ENCODE peak calls at places on chromosomes 3 and 15, in nine cellular contexts. X is fibroblast of lung, D is pancreas, I is heart right ventricle, V is neural progenitor cell, M is esophagus squamous epithelium, C is uterus, F is suprapubic skin, T is A549. O is an unnamed sample.

GRCh38 chr15:36755341-36755740 is 175.9 kb downstream of the CDIN1 start:
- DNase-seq in F (no peak), I (no peak), M (no peak), T (no peak), C (no peak), V (no peak), X (no peak), D (no peak), O (no peak)

GRCh38 chr15:38758001-38758400 is 193.4 kb upstream of the RASGRP1 start:
- DNase-seq in X (peak; percentile 81), F (no peak), C (no peak), M (no peak), V (no peak), T (no peak), D (no peak), I (no peak), O (no peak)

GRCh38 chr3:16485024-16485992 is 28.2 kb downstream of the RFTN1 start:
- DNase-seq in D (no peak), V (no peak), X (no peak), I (no peak), C (no peak), M (no peak), T (no peak), F (no peak), O (no peak)

GRCh38 chr3:4656059-4656458 is 162.9 kb downstream of the ITPR1 start:
- DNase-seq in V (peak; percentile 87), I (peak; percentile 67), F (no peak), C (peak; percentile 74), D (peak; percentile 40), M (no peak), X (peak; percentile 72), T (peak; percentile 62), O (peak; percentile 62)

GRCh38 chr3:105956311-105956710 is 87.5 kb upstream of the CBLB start:
- DNase-seq in D (no peak), I (no peak), X (no peak), F (no peak), M (no peak), V (no peak), C (no peak), T (no peak), O (no peak)

GRCh38 chr15:71276355-71276665 is 161.0 kb downstream of the THSD4 start:
- DNase-seq in M (no peak), F (no peak), C (no peak), T (no peak), V (no peak), X (no peak), D (no peak), I (no peak), O (no peak)

GRCh38 chr15:62059818-62060115 is 480 bp downstream of the VPS13C start:
- DNase-seq in X (peak; percentile 45), T (peak; percentile 58), M (no peak), D (no peak), C (peak; percentile 32), F (no peak), V (no peak), I (peak; percentile 48), O (peak; percentile 69)

GRCh38 chr15:31323627-31324026 is 3.0 kb upstream of the KLF13 start:
- DNase-seq in F (no peak), M (no peak), D (no peak), X (no peak), V (no peak), I (no peak), T (no peak), C (no peak), O (no peak)

GRCh38 chr3:114231616-114232015 is 5.8 kb downstream of the ZNF80 start:
- DNase-seq in M (no peak), X (no peak), I (no peak), T (no peak), V (no peak), F (no peak), D (no peak), C (no peak), O (no peak)

GRCh38 chr3:53196575-53197407 is 35.8 kb downstream of the PRKCD start:
- DNase-seq in D (no peak), I (no peak), F (no peak), T (no peak), X (peak; percentile 62), M (no peak), C (no peak), V (peak; percentile 28), O (peak; percentile 67)

GRCh38 chr15:42353061-42353460 is 6.2 kb upstream of the CAPN3 start:
- DNase-seq in D (no peak), V (no peak), C (no peak), X (no peak), F (no peak), I (no peak), M (no peak), T (no peak), O (no peak)

GRCh38 chr3:32685604-32686185 is 707 bp downstream of the CNOT10 start:
- DNase-seq in F (peak; percentile 79), D (no peak), V (no peak), X (peak; percentile 15), C (no peak), I (no peak), M (no peak), T (peak; percentile 28), O (no peak)

GRCh38 chr3:172559029-172559428 is 35.8 kb upstream of the TNFSF10 start:
- DNase-seq in C (no peak), T (no peak), F (no peak), I (no peak), V (no peak), X (no peak), D (no peak), M (no peak), O (no peak)

GRCh38 chr3:18177271-18177670 is 247.9 kb downstream of the SATB1 start:
- DNase-seq in V (no peak), D (no peak), X (no peak), M (no peak), C (no peak), T (no peak), I (no peak), F (no peak), O (no peak)

GRCh38 chr3:189714991-189715961 is 84.1 kb downstream of the TP63 start:
- DNase-seq in F (no peak), X (peak; percentile 91), D (no peak), I (no peak), V (no peak), M (no peak), T (no peak), C (no peak), O (no peak)

GRCh38 chr3:79551997-79552396 is 215.8 kb downstream of the ROBO1 start:
- DNase-seq in D (no peak), I (no peak), C (no peak), F (no peak), X (no peak), T (no peak), M (no peak), V (no peak), O (no peak)

GRCh38 chr3:46398186-46398955 is 8.5 kb downstream of the CCR5AS start:
- DNase-seq in V (no peak), F (no peak), I (no peak), M (no peak), D (no peak), T (no peak), X (no peak), C (no peak), O (no peak)

GRCh38 chr3:46399557-46399956 is 7.3 kb downstream of the CCR5AS start:
- DNase-seq in C (no peak), M (no peak), F (no peak), D (no peak), X (peak; percentile 34), I (no peak), V (no peak), T (no peak), O (no peak)

GRCh38 chr3:46401579-46401978 is 5.3 kb downstream of the CCR5AS start:
- DNase-seq in T (no peak), X (no peak), F (no peak), C (no peak), D (no peak), I (no peak), M (no peak), V (no peak), O (no peak)

GRCh38 chr3:46400000-46400734 is 6.7 kb downstream of the CCR5AS start:
- DNase-seq in I (no peak), X (peak; percentile 80), D (no peak), V (no peak), M (no peak), C (no peak), T (no peak), F (no peak), O (no peak)

DNA sequence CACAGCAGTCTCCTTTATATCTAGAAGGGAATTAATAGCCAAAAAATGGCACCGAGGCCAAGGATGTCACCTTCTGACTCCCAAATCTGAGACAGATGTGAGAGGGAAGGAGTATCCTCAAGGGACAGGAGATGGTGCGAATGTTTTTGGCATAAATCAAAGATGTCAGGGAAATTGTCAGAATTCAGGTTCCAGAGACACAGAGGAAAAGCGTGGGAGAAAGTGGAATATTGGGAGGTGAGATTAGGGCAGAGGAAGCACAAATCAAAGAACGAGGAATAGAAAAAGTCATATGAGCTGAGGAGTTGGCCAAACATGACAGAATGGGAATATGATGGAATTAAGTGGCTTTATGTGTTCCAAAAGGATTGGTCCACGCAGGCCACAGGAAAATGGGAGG is 6.0 kb downstream of the CCR5AS start:
- DNase-seq in V (no peak), X (no peak), C (no peak), I (no peak), T (no peak), F (no peak), D (no peak), M (no peak), O (no peak)
- TF ChIP-seq CTCF in V (no peak), X (no peak), C (no peak), I (no peak), T (no peak), F (no peak), D (no peak), M (no peak), O (no peak)

GRCh38 chr3:13047296-13048165 is 25.7 kb downstream of the IQSEC1 start:
- DNase-seq in T (no peak), X (no peak), M (no peak), V (no peak), F (no peak), C (no peak), D (no peak), I (no peak), O (peak; percentile 42)
- H3K4me1 ChIP-seq in T (no peaks in the 10 kb centered on the region), X (no peaks in the 10 kb centered on the region), M (no peaks in the 10 kb centered on the region), V (peaks cover 46% of the 10 kb centered on the region), F (peaks cover 13% of the 10 kb centered on the region), C (no peaks in the 10 kb centered on the region), D (no peaks in the 10 kb centered on the region), I (peaks cover 3% of the 10 kb centered on the region), O (no peaks in the 10 kb centered on the region)

GRCh38 chr3:116059421-116060096 is 385.7 kb downstream of the LSAMP start:
- DNase-seq in M (no peak), I (no peak), V (peak; percentile 29), C (no peak), F (no peak), T (peak; percentile 41), X (peak; percentile 97), D (no peak), O (no peak)
- TF ChIP-seq CTCF in M (no peak), I (no peak), V (no peak), C (no peak), F (no peak), T (no peak), X (no peak), D (no peak), O (no peak)

DNA sequence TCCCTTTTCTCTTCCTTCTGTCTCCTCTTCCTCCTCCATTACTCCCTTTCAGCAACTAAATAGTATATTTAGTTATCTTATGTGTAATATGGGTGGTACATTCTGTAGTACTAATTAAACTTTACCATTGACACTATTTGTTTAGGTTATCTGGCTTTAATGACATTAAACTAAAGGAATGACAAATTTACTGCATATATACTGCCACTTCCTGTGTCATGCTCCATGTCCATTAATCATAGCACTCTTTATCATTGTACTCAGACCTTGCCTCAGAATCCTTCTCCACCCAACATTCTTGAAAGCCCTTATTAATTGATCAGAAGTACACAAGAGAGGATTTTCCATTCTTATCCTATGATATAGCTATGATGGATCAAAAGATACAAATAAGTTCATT is 244.2 kb downstream of the NAALADL2 start:
- DNase-seq in X (no peak), V (no peak), F (no peak), C (no peak), D (no peak), I (no peak), M (no peak), T (no peak), O (no peak)
- H3K4me1 ChIP-seq in X (no peaks in the 10 kb centered on the region), V (peaks cover under 1% of the 10 kb centered on the region), F (no peaks in the 10 kb centered on the region), C (no peaks in the 10 kb centered on the region), D (no peaks in the 10 kb centered on the region), I (no peaks in the 10 kb centered on the region), M (no peaks in the 10 kb centered on the region), T (no peaks in the 10 kb centered on the region), O (no peaks in the 10 kb centered on the region)

O was measured in lower lobe of right lung.